ENCODE peak calls at places on chromosomes 16 and 17, in six cellular contexts. One of them, this sample, is unnamed.

GRCh38 chr16:48347191-48347860 is 37.9 kb downstream of the SIAH1 start:
- DNase-seq in hippocampal formation: no peak
- DNase-seq in ovary: no peak
- DNase-seq in NCI-H1105: no peak
- DNase-seq in dorsolateral prefrontal cortex: no peak
- DNase-seq in ureter: no peak
- DNase-seq in this sample: no peak

GRCh38 chr17:9575381-9576072 is at the start of gene STX8:
- DNase-seq in hippocampal formation: peak
- DNase-seq in ovary: peak
- DNase-seq in NCI-H1105: peak
- DNase-seq in dorsolateral prefrontal cortex: peak
- DNase-seq in ureter: peak
- DNase-seq in this sample: peak

GRCh38 chr17:43940630-43941029 is 1.6 kb downstream of the PPY start:
- DNase-seq in hippocampal formation: no peak
- DNase-seq in ovary: no peak
- DNase-seq in NCI-H1105: peak
- DNase-seq in dorsolateral prefrontal cortex: no peak
- DNase-seq in ureter: no peak
- DNase-seq in this sample: peak

GRCh38 chr17:39782481-39782880 is 44.7 kb downstream of the GRB7 start:
- DNase-seq in hippocampal formation: no peak
- DNase-seq in ovary: no peak
- DNase-seq in NCI-H1105: no peak
- DNase-seq in dorsolateral prefrontal cortex: no peak
- DNase-seq in ureter: peak
- DNase-seq in this sample: no peak

GRCh38 chr17:40820228-40820838 is 2.1 kb downstream of the KRT10 start:
- DNase-seq in hippocampal formation: no peak
- DNase-seq in ovary: no peak
- DNase-seq in NCI-H1105: no peak
- DNase-seq in dorsolateral prefrontal cortex: no peak
- DNase-seq in ureter: no peak
- DNase-seq in this sample: no peak

GRCh38 chr17:57927048-57927723 is 28.0 kb downstream of the CUEDC1 start:
- DNase-seq in hippocampal formation: no peak
- DNase-seq in ovary: no peak
- DNase-seq in NCI-H1105: no peak
- DNase-seq in dorsolateral prefrontal cortex: peak
- DNase-seq in ureter: no peak
- DNase-seq in this sample: peak

GRCh38 chr16:24322106-24322505 is 66.0 kb downstream of the CACNG3 start:
- DNase-seq in hippocampal formation: no peak
- DNase-seq in ovary: no peak
- DNase-seq in NCI-H1105: no peak
- DNase-seq in dorsolateral prefrontal cortex: no peak
- DNase-seq in ureter: no peak
- DNase-seq in this sample: no peak

GRCh38 chr16:2428787-2429036 is 535 bp upstream of the CCNF start:
- DNase-seq in hippocampal formation: no peak
- DNase-seq in ovary: no peak
- DNase-seq in NCI-H1105: no peak
- DNase-seq in dorsolateral prefrontal cortex: no peak
- DNase-seq in ureter: no peak
- DNase-seq in this sample: no peak

GRCh38 chr17:37710344-37710886 is 34.4 kb downstream of the HNF1B start:
- DNase-seq in hippocampal formation: no peak
- DNase-seq in ovary: no peak
- DNase-seq in NCI-H1105: peak
- DNase-seq in dorsolateral prefrontal cortex: no peak
- DNase-seq in ureter: no peak
- DNase-seq in this sample: peak

GRCh38 chr17:64777413-64778101 is 115.5 kb upstream of the SMURF2 start:
- DNase-seq in hippocampal formation: peak
- DNase-seq in ovary: no peak
- DNase-seq in NCI-H1105: peak
- DNase-seq in dorsolateral prefrontal cortex: peak
- DNase-seq in ureter: no peak
- DNase-seq in this sample: no peak

This sample was measured in NCI-H526.